ENCODE peak calls at places on chromosomes 6 and 20, in seven cellular contexts. A, W, S, G, K, N and R are unnamed samples.

GRCh38 chr6:149898966-149899365 is 1.1 kb upstream of the RAET1E start:
- DNase-seq in A (no peak), W (no peak), S (peak; percentile 21), G (no peak), K (no peak), N (no peak), R (no peak)

GRCh38 chr20:9949563-9949962 is 85.2 kb upstream of the ANKEF1 start:
- DNase-seq in A (no peak), W (no peak), S (no peak), G (no peak), K (no peak), N (no peak), R (no peak)

GRCh38 chr6:116528800-116529199 is 16.7 kb downstream of the TRAPPC3L start:
- DNase-seq in A (peak; percentile 28), W (no peak), S (peak; percentile 68), G (peak; percentile 50), K (no peak), N (no peak), R (no peak)

GRCh38 chr6:79672631-79673065 is 41.5 kb downstream of the SH3BGRL2 start:
- DNase-seq in A (peak; percentile 45), W (no peak), S (no peak), G (peak; percentile 39), K (peak; percentile 18), N (no peak), R (no peak)

GRCh38 chr6:166087848-166088247 is 79.8 kb downstream of the TBXT start:
- DNase-seq in A (no peak), W (no peak), S (no peak), G (no peak), K (no peak), N (no peak), R (no peak)

GRCh38 chr20:37907677-37908397 is 4.9 kb downstream of the VSTM2L start:
- DNase-seq in A (peak; percentile 42), W (peak; percentile 40), S (peak; percentile 82), G (no peak), K (no peak), N (no peak), R (no peak)

GRCh38 chr6:125200986-125201385 is 47.4 kb downstream of the TPD52L1 start:
- DNase-seq in A (no peak), W (no peak), S (no peak), G (no peak), K (no peak), N (no peak), R (no peak)

GRCh38 chr20:32230707-32231106 is 23.0 kb downstream of the POFUT1 start:
- DNase-seq in A (no peak), W (no peak), S (no peak), G (no peak), K (no peak), N (no peak), R (no peak)

GRCh38 chr6:24385536-24386269 is 17.0 kb upstream of the MRS2 start:
- DNase-seq in A (no peak), W (no peak), S (no peak), G (no peak), K (no peak), N (no peak), R (no peak)

GRCh38 chr6:163647624-163648023 is 233.1 kb downstream of the QKI start:
- DNase-seq in A (no peak), W (no peak), S (no peak), G (no peak), K (no peak), N (no peak), R (no peak)

GRCh38 chr6:89951574-89952360 is 57.5 kb downstream of the GJA10 start:
- DNase-seq in A (peak; percentile 31), W (peak; percentile 20), S (peak; percentile 75), G (no peak), K (no peak), N (no peak), R (no peak)

GRCh38 chr6:133802861-133803260 is 86.1 kb upstream of the TCF21 start:
- DNase-seq in A (no peak), W (no peak), S (no peak), G (no peak), K (no peak), N (no peak), R (no peak)

GRCh38 chr6:150229775-150230561 is 87.1 kb downstream of the PPP1R14C start:
- DNase-seq in A (peak; percentile 56), W (no peak), S (peak; percentile 55), G (peak; percentile 81), K (no peak), N (no peak), R (no peak)

GRCh38 chr20:48275737-48276342 is 490.6 kb upstream of the SULF2 start:
- DNase-seq in A (no peak), W (no peak), S (peak; percentile 88), G (no peak), K (no peak), N (no peak), R (no peak)

GRCh38 chr6:164749126-164749758 is 560.2 kb downstream of the C6orf118 start:
- DNase-seq in A (no peak), W (peak; percentile 43), S (no peak), G (peak; percentile 6), K (no peak), N (no peak), R (no peak)

GRCh38 chr6:84910881-84911607 is 146.6 kb upstream of the TBX18 start:
- DNase-seq in A (no peak), W (no peak), S (no peak), G (no peak), K (no peak), N (no peak), R (no peak)

GRCh38 chr6:99092009-99092408 is 144.3 kb upstream of the FBXL4 start:
- DNase-seq in A (no peak), W (no peak), S (no peak), G (no peak), K (peak; percentile 17), N (no peak), R (no peak)

GRCh38 chr20:32192698-32193097 is 14.8 kb downstream of the PLAGL2 start:
- DNase-seq in A (no peak), W (no peak), S (peak; percentile 13), G (no peak), K (no peak), N (no peak), R (no peak)

GRCh38 chr20:37615507-37616425 is 78.1 kb upstream of the CTNNBL1 start:
- DNase-seq in A (no peak), W (peak; percentile 63), S (peak; percentile 88), G (peak; percentile 39), K (peak; percentile 46), N (no peak), R (no peak)

GRCh38 chr6:8579372-8579771 is 144.0 kb upstream of the SLC35B3 start:
- DNase-seq in A (no peak), W (no peak), S (no peak), G (peak; percentile 92), K (no peak), N (no peak), R (no peak)

GRCh38 chr6:111210074-111210729 is 122.9 kb downstream of the SLC16A10 start:
- DNase-seq in A (peak; percentile 57), W (peak; percentile 13), S (peak; percentile 53), G (peak; percentile 54), K (peak; percentile 68), N (no peak), R (no peak)

GRCh38 chr6:149107520-149107919 is 210.0 kb upstream of the TAB2 start:
- DNase-seq in A (no peak), W (no peak), S (no peak), G (no peak), K (no peak), N (no peak), R (no peak)

GRCh38 chr6:147508073-147508870 is at the start of gene SAMD5:
- DNase-seq in A (peak; percentile 68), W (peak; percentile 81), S (peak; percentile 89), G (peak; percentile 61), K (peak; percentile 46), N (peak; percentile 69), R (peak; percentile 33)

GRCh38 chr6:140043762-140044378 is 669.4 kb upstream of the CITED2 start:
- DNase-seq in A (peak; percentile 53), W (no peak), S (no peak), G (peak; percentile 91), K (no peak), N (no peak), R (no peak)

GRCh38 chr6:44650947-44651346 is 263.4 kb downstream of the CDC5L start:
- DNase-seq in A (peak; percentile 33), W (no peak), S (peak; percentile 56), G (peak; percentile 83), K (no peak), N (no peak), R (no peak)

DNA sequence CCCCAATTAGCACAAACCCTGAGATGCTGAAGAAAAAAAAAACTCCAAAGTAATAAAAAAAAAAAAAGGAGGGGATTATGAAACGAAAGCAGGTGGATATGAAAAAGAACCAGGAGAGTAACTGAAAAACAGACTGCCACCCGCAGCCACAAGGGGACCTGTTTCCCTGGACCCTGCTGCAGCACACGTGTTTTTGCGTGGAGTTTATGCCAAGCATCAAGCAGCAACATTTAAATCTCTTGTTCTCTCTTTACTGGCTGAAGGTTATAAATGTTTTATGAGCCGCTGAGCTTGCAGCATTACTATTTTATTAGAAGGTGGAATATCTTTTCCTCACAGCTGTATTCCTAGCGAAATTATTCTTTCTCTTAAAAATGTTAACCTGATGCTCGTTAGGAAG is 131.6 kb upstream of the OLIG3 start:
- DNase-seq in A (no peak), W (no peak), S (no peak), G (no peak), K (no peak), N (no peak), R (no peak)
- TF ChIP-seq CTCF in A (no peak), W (peak; percentile 9), S (peak; percentile 59), G (no peak), K (no peak), N (no peak), R (no peak)

GRCh38 chr6:129630606-129631005 is 79.4 kb downstream of the ARHGAP18 start:
- DNase-seq in A (no peak), W (no peak), S (no peak), G (no peak), K (no peak), N (no peak), R (no peak)
- TF ChIP-seq CTCF in A (no peak), W (no peak), S (no peak), G (no peak), K (no peak), N (no peak), R (no peak)

DNA sequence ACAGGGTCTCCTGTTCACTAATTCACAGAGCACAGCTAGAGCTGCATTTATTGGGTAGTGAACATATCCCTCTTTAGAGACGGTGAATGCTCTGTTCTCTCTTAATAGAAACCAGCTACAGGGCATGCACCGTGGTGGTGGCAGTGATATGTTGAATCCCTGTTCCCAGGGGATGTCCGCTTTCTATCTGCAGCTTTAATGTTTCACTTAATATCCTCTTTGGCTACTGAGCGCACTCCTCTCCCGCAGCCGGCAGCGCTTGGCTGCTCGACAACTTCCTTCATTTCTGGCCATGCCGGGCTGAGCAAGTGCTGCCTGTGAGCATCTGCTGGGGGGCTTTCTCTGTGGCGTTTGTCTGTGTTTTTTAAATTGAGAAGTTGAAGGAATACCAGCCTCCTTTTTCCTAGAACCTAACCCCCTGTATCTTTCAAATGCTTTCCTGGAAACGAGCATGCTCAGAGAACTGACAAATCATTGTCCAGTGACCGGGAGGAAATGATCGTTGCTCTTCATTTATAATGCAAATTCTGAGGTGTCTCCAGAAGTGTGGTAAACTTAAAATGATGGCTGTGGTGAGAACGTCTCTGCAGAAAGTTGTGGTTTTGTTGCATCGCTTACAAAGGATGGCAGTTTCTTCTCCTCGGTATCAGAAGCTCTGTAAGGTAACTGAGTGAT is 297.9 kb downstream of the UTRN start:
- DNase-seq in A (peak; percentile 30), W (peak; percentile 27), S (peak; percentile 65), G (no peak), K (peak; percentile 41), N (peak; percentile 57), R (peak; percentile 14)
- TF ChIP-seq CTCF in A (no peak), W (no peak), S (no peak), G (no peak), K (no peak), N (no peak), R (no peak)

GRCh38 chr6:36386495-36387439 is 702 bp downstream of the ETV7 start:
- DNase-seq in A (peak; percentile 67), W (peak; percentile 27), S (peak; percentile 83), G (peak; percentile 48), K (peak; percentile 49), N (no peak), R (peak; percentile 40)
- TF ChIP-seq CTCF in A (no peak), W (no peak), S (peak; percentile 51), G (no peak), K (no peak), N (no peak), R (no peak)